ENCODE peak calls at places on chromosome 22, in ten cellular contexts. M is HCT116, D is uterus, P is GM23248, Y is fibroblast of lung, S is left ventricle myocardium inferior, X is RWPE1, Q is lung, T is K562, Z is endodermal cell. H is an unnamed sample.

GRCh38 chr22:38935023-38935422 is 22.4 kb upstream of the APOBEC3A start:
- DNase-seq in P (no peak), Q (peak; percentile 90), Y (no peak), S (peak; percentile 83), D (no peak), X (peak; percentile 40), M (no peak), Z (no peak), T (no peak), H (no peak)

GRCh38 chr22:22079404-22080148 is 97.0 kb upstream of the TOP3B start:
- DNase-seq in S (no peak), D (no peak), Z (no peak), X (no peak), Q (no peak), T (no peak), P (no peak), Y (no peak), M (no peak), H (no peak)

GRCh38 chr22:46649176-46650077 is 29.2 kb downstream of the GRAMD4 start:
- DNase-seq in Q (no peak), P (peak; percentile 43), S (peak; percentile 63), D (no peak), Y (no peak), X (no peak), T (peak; percentile 47), Z (no peak), M (no peak), H (no peak)

GRCh38 chr22:45757068-45757467 is 85.4 kb downstream of the ATXN10 start:
- DNase-seq in M (no peak), P (peak; percentile 58), Z (peak; percentile 80), Y (peak; percentile 59), X (no peak), S (peak; percentile 38), D (no peak), Q (peak; percentile 35), T (no peak), H (peak; percentile 26)

GRCh38 chr22:46062971-46063631 is 86.1 kb upstream of the WNT7B start:
- DNase-seq in Q (no peak), X (no peak), Z (peak; percentile 26), P (peak; percentile 55), T (no peak), D (peak; percentile 21), S (peak; percentile 9), Y (peak; percentile 5), M (no peak), H (no peak)

GRCh38 chr22:23279781-23280180 is 99.5 kb downstream of the BCR start:
- DNase-seq in Q (no peak), T (no peak), X (peak; percentile 34), Z (no peak), M (no peak), Y (peak; percentile 40), D (no peak), P (peak; percentile 62), S (no peak), H (no peak)

GRCh38 chr22:32754413-32755041 is 47.0 kb upstream of the TIMP3 start:
- DNase-seq in T (no peak), P (peak; percentile 70), S (peak; percentile 60), X (peak; percentile 29), Z (no peak), Y (peak; percentile 50), Q (no peak), M (no peak), D (peak; percentile 33), H (no peak)

GRCh38 chr22:32378703-32379272 is 21.1 kb downstream of the RFPL3 start:
- DNase-seq in Q (no peak), M (peak; percentile 54), X (peak; percentile 18), S (no peak), P (peak; percentile 35), Y (peak; percentile 12), T (peak; percentile 72), D (no peak), Z (peak; percentile 91), H (peak; percentile 22)

GRCh38 chr22:41444360-41445170 is 2.0 kb downstream of the TOB2 start:
- DNase-seq in T (peak; percentile 34), Q (peak; percentile 93), D (peak; percentile 93), Z (peak; percentile 99), Y (peak; percentile 97), P (peak; percentile 96), S (peak; percentile 89), M (peak; percentile 78), X (peak; percentile 78), H (peak; percentile 65)

GRCh38 chr22:37577957-37578356 is 1.9 kb downstream of the LGALS2 start:
- DNase-seq in T (no peak), M (no peak), S (no peak), Y (no peak), Z (no peak), Q (no peak), D (no peak), P (no peak), X (no peak), H (no peak)

GRCh38 chr22:47053865-47054185 is 291.4 kb downstream of the TBC1D22A start:
- DNase-seq in Z (no peak), M (no peak), D (no peak), T (no peak), Y (peak; percentile 78), Q (no peak), S (no peak), X (no peak), P (peak; percentile 12), H (no peak)

GRCh38 chr22:25403284-25403606 is 161.2 kb upstream of the GRK3 start:
- DNase-seq in M (no peak), Y (no peak), P (no peak), X (no peak), D (no peak), Q (no peak), S (no peak), Z (no peak), T (no peak), H (no peak)

GRCh38 chr22:41301085-41302015 is at the start of gene ZC3H7B:
- DNase-seq in Q (peak; percentile 79), S (peak; percentile 82), P (peak; percentile 93), D (peak; percentile 74), Y (peak; percentile 77), M (no peak), Z (peak; percentile 93), T (peak; percentile 76), X (peak; percentile 88), H (peak; percentile 65)

GRCh38 chr22:33853200-33854097 is 66.8 kb downstream of the LARGE1 start:
- DNase-seq in P (peak; percentile 92), D (peak; percentile 67), X (no peak), Q (peak; percentile 65), Z (no peak), T (no peak), S (peak; percentile 60), Y (peak; percentile 85), M (no peak), H (peak; percentile 17)

GRCh38 chr22:48236261-48236660 is 1473.8 kb downstream of the TBC1D22A start:
- DNase-seq in T (no peak), M (no peak), Z (no peak), P (no peak), X (no peak), D (no peak), Y (no peak), Q (no peak), S (no peak), H (no peak)

GRCh38 chr22:44646668-44647067 is 55.3 kb upstream of the PRR5 start:
- DNase-seq in M (no peak), X (no peak), Q (no peak), D (no peak), T (no peak), Y (no peak), Z (peak; percentile 57), S (no peak), P (peak; percentile 50), H (no peak)
- H3K27ac ChIP-seq in M (no peak overlapping the region), X (no peak overlapping the region), Q (no peak overlapping the region), D (no peak overlapping the region), T (no peak overlapping the region), Y (no peak overlapping the region), Z (no peak overlapping the region), S (no peak overlapping the region), P (no peak overlapping the region), H (no peak overlapping the region)

GRCh38 chr22:27474711-27475547 is 326.6 kb downstream of the MN1 start:
- DNase-seq in M (peak; percentile 66), S (no peak), Z (peak; percentile 89), X (peak; percentile 94), P (peak; percentile 96), D (peak; percentile 28), Y (peak; percentile 98), Q (no peak), T (no peak), H (no peak)
- H3K27ac ChIP-seq in M (peak overlapping the region; percentile 62), S (no peak overlapping the region), Z (peak overlapping the region; percentile 90), X (peak overlapping the region; percentile 99), P (peak overlapping the region; percentile 16), D (no peak overlapping the region), Y (no peak overlapping the region), Q (no peak overlapping the region), T (no peak overlapping the region), H (no peak overlapping the region)

GRCh38 chr22:39989633-39990032 is 5.1 kb upstream of the FAM83F start:
- DNase-seq in M (no peak), Q (no peak), S (no peak), Y (no peak), Z (no peak), P (no peak), T (no peak), D (no peak), X (no peak), H (no peak)
- H3K27ac ChIP-seq in M (no peak overlapping the region), Q (no peak overlapping the region), S (peak overlapping the region; percentile 86), Y (no peak overlapping the region), Z (no peak overlapping the region), P (no peak overlapping the region), T (no peak overlapping the region), D (no peak overlapping the region), X (no peak overlapping the region), H (no peak overlapping the region)

GRCh38 chr22:30274061-30274812 is 7.6 kb upstream of the OSM start:
- DNase-seq in S (no peak), Y (no peak), P (no peak), T (no peak), M (no peak), X (no peak), Q (no peak), D (no peak), Z (no peak), H (no peak)

GRCh38 chr22:30272781-30273180 is 6.1 kb upstream of the OSM start:
- DNase-seq in T (no peak), Z (no peak), D (no peak), P (no peak), X (no peak), S (no peak), Q (no peak), Y (no peak), M (no peak), H (no peak)

GRCh38 chr22:30275625-30276024 is 9.0 kb upstream of the OSM start:
- DNase-seq in D (no peak), Y (no peak), M (no peak), Q (no peak), S (no peak), X (no peak), T (peak; percentile 28), Z (no peak), P (no peak), H (no peak)

GRCh38 chr22:30270841-30271240 is 4.2 kb upstream of the OSM start:
- DNase-seq in D (no peak), X (no peak), T (peak; percentile 59), S (peak; percentile 70), Q (peak; percentile 77), Y (peak; percentile 78), Z (no peak), P (no peak), M (no peak), H (no peak)

DNA sequence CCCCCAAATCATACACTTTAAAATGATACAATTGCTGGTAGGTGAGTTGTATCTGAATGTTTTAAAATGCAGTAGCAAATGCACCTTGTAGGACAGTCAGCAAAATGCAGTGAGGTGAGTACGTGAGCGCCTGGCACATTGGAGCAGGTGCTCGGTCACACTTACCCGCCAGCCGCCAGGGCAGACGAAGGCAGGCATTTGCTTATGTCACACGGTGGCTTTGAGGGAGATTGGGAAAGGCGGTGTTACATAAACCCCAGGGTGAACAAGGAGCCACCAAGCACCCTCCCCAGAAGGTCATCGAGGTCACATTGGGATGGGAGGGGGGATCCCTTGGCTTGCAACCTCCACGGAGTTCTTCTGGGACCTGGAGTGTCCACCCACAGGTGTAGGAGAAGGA is 6.5 kb upstream of the OSM start:
- DNase-seq in M (no peak), Q (no peak), S (no peak), P (no peak), D (no peak), Z (no peak), Y (no peak), T (no peak), X (no peak), H (no peak)
- H3K27ac ChIP-seq in M (no peak overlapping the region), Q (no peak overlapping the region), S (no peak overlapping the region), P (no peak overlapping the region), D (no peak overlapping the region), Z (no peak overlapping the region), Y (no peak overlapping the region), T (no peak overlapping the region), X (peak overlapping the region; percentile 49), H (no peak overlapping the region)